ENCODE peak calls at places on chromosome 13, in nine cellular contexts. Q is esophagus squamous epithelium, N is AG08396, L is NCI-H446 treated with DMSO at 0.1 percent for 48 hours, E is uterus, T is cerebellar cortex, K is sciatic nerve, C is H54, F is hepatic stellate cell. V is an unnamed sample.
A peak's percentile ranks its signal among the peaks of the same experiment; 100 is the strongest.

GRCh38 chr13:102405499-102406079 is 3.7 kb upstream of the FGF14 start:
- DNase-seq in L (no peak), T (no peak), E (no peak), F (no peak), N (no peak), Q (no peak), C (no peak), K (no peak), V (no peak)

GRCh38 chr13:57569981-57570380 is 61.6 kb upstream of the PCDH17 start:
- DNase-seq in K (no peak), E (no peak), C (no peak), Q (no peak), N (no peak), F (no peak), T (no peak), L (no peak), V (no peak)

GRCh38 chr13:44921478-44921877 is 67.8 kb downstream of the NUFIP1 start:
- DNase-seq in L (no peak), E (no peak), F (no peak), C (no peak), T (no peak), K (no peak), Q (no peak), N (no peak), V (no peak)

GRCh38 chr13:101139076-101139475 is 277.2 kb downstream of the NALCN start:
- DNase-seq in E (no peak), N (no peak), T (no peak), F (no peak), C (no peak), K (no peak), Q (no peak), L (no peak), V (peak; percentile 17)

GRCh38 chr13:24539500-24540165 is 27.1 kb upstream of the PARP4 start:
- DNase-seq in N (no peak), L (no peak), F (no peak), K (no peak), E (no peak), C (no peak), T (no peak), Q (no peak), V (no peak)

GRCh38 chr13:51370116-51370515 is 30.6 kb downstream of the SERPINE3 start:
- DNase-seq in N (no peak), C (no peak), T (no peak), E (no peak), K (no peak), L (no peak), F (no peak), Q (no peak), V (no peak)

GRCh38 chr13:95605426-95606125 is 38.9 kb downstream of the DZIP1 start:
- DNase-seq in K (no peak), Q (no peak), L (no peak), N (no peak), E (no peak), F (no peak), T (no peak), C (no peak), V (no peak)

GRCh38 chr13:45812599-45813372 is 38.8 kb downstream of the SIAH3 start:
- DNase-seq in E (no peak), T (no peak), N (no peak), L (no peak), C (no peak), K (no peak), F (no peak), Q (no peak), V (no peak)

GRCh38 chr13:111399334-111399733 is 78.9 kb downstream of the TEX29 start:
- DNase-seq in T (no peak), K (no peak), F (no peak), L (no peak), Q (no peak), C (no peak), E (no peak), N (no peak), V (no peak)